ENCODE peak calls at places on chromosomes 11 and 22, in four cellular contexts. X is SK-N-SH, P is GM12878, Q is K562. J is an unnamed sample.

GRCh38 chr11:133968300-133968699 is 11.5 kb upstream of the IGSF9B start:
- DNase-seq in X (no peak), P (no peak), Q (no peak), J (peak)

GRCh38 chr11:1219836-1220810 is 2.7 kb upstream of the MUC5B start:
- DNase-seq in X (peak), P (no peak), Q (no peak), J (no peak)

GRCh38 chr11:83241291-83241946 is 44.7 kb downstream of the CCDC90B start:
- DNase-seq in X (peak), P (no peak), Q (peak), J (peak)

GRCh38 chr11:128029219-128029722 is 558.1 kb downstream of the ETS1 start:
- DNase-seq in X (peak), P (no peak), Q (no peak), J (no peak)

GRCh38 chr22:30160926-30161546 is 80.8 kb downstream of the HORMAD2 start:
- DNase-seq in X (no peak), P (no peak), Q (no peak), J (no peak)

GRCh38 chr11:44994753-44995152 is 44.1 kb upstream of the TP53I11 start:
- DNase-seq in X (no peak), P (no peak), Q (no peak), J (no peak)

GRCh38 chr22:39110631-39111561 is 13.9 kb downstream of the APOBEC3H start:
- DNase-seq in X (peak), P (no peak), Q (no peak), J (no peak)

GRCh38 chr22:33354928-33355327 is 296.7 kb upstream of the SYN3 start:
- DNase-seq in X (no peak), P (no peak), Q (no peak), J (no peak)

GRCh38 chr22:25067851-25068421 is 115.4 kb downstream of the KIAA1671 start:
- DNase-seq in X (peak), P (no peak), Q (no peak), J (no peak)

GRCh38 chr22:49734882-49735281 is 92.8 kb downstream of the BRD1 start:
- DNase-seq in X (peak), P (no peak), Q (no peak), J (no peak)

GRCh38 chr22:25153961-25154685 is 45.5 kb upstream of the CRYBB3 start:
- DNase-seq in X (peak), P (no peak), Q (no peak), J (no peak)

GRCh38 chr22:46010951-46011626 is 34.1 kb upstream of the WNT7B start:
- DNase-seq in X (no peak), P (no peak), Q (no peak), J (no peak)
- TF ChIP-seq NRF1 in X (no peak), P (no peak), Q (no peak), J (no peak)

GRCh38 chr11:75263944-75264349 is 23.4 kb downstream of the TPBGL start:
- DNase-seq in X (no peak), P (no peak), Q (no peak), J (no peak)
- TF ChIP-seq NRF1 in X (no peak), P (no peak), Q (peak), J (no peak)

GRCh38 chr11:82176365-82176764 is 557.3 kb downstream of the FAM181B start:
- DNase-seq in X (no peak), P (no peak), Q (no peak), J (no peak)

GRCh38 chr11:82176945-82177344 is 556.7 kb downstream of the FAM181B start:
- DNase-seq in X (no peak), P (no peak), Q (no peak), J (no peak)

DNA sequence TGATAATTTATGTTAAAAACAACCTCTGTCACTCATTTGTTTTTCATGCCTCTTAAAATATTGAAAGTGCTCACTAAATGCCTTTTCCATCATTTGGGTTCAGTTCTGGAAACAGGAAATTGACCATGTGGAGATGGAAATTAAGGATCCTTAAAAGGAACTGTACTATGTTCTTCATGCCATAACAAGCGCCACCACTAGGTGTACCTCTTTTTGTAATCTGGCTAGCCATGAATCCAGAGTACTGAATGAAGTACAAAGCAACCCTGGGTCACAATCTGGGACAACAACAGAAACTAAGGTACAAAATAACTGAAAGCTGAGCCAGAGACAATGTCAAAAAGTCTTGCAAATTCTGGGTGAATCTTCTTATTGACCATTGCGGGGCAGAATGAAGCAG is 559.1 kb downstream of the FAM181B start:
- DNase-seq in X (no peak), P (no peak), Q (no peak), J (no peak)
- TF ChIP-seq NRF1 in X (no peak), P (no peak), Q (no peak), J (no peak)

GRCh38 chr11:76702378-76703128 is 32.0 kb upstream of the LRRC32 start:
- DNase-seq in X (no peak), P (no peak), Q (peak), J (no peak)

GRCh38 chr11:76698321-76699043 is 27.9 kb upstream of the LRRC32 start:
- DNase-seq in X (no peak), P (no peak), Q (peak), J (peak)

GRCh38 chr11:76699461-76700091 is 29.0 kb upstream of the LRRC32 start:
- DNase-seq in X (no peak), P (no peak), Q (peak), J (no peak)

GRCh38 chr11:76701701-76702100 is 31.2 kb upstream of the LRRC32 start:
- DNase-seq in X (no peak), P (no peak), Q (no peak), J (no peak)

GRCh38 chr11:76700177-76701100 is 29.9 kb upstream of the LRRC32 start:
- DNase-seq in X (peak), P (no peak), Q (peak), J (no peak)
- TF ChIP-seq NRF1 in X (no peak), P (no peak), Q (no peak), J (no peak)

DNA sequence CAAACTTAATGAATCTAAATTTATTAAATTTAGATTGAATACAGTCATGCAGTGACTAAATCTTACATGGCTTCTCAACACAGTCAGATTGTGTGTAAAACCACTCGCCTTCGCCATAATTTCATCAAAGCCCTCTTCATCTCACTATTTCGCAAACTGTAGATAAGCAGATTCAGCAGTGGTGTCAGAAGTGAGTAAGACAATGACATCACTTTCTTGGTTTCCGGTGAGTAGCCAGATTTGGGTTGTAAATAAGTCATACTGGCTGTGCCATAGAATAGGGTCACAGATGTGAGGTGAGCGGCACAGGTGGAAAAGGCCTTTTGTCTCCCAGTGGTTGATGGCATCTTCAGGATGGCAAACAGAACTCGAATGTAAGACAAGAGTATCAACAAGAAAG is 3.4 kb downstream of the OR10A6 start:
- DNase-seq in X (no peak), P (no peak), Q (no peak), J (no peak)
- TF ChIP-seq NRF1 in X (no peak), P (no peak), Q (no peak), J (no peak)